ENCODE peak calls at places on chromosomes 1 and 21, in seven cellular contexts. B is NCI-H1417 treated with DMSO at 0.1 percent for 48 hours; J is NCI-H446 treated with DMSO at 0.1 percent for 48 hours; G is NCI-H1436; T is pancreas; X is stimulated activated CD4-positive, alpha-beta T cell treated with anti-CD3 and anti-CD28 coated beads, Interleukin-1b, Interleukin-23, amount 100 ng/mL, for 4 hours; H is SW 1271. S is an unnamed sample.
A peak's percentile ranks its signal among the peaks of the same experiment; 100 is the strongest.

GRCh38 chr1:21861602-21862429 is 49.8 kb downstream of the LDLRAD2 start:
- DNase-seq in B (no peak), T (no peak), J (no peak), H (no peak), G (no peak), X (no peak), S (peak; percentile 34)

GRCh38 chr1:58884706-58885661 is 101.1 kb upstream of the JUN start:
- DNase-seq in H (no peak), J (no peak), X (no peak), G (no peak), T (peak; percentile 77), B (no peak), S (no peak)

GRCh38 chr1:211632808-211633522 is 42.5 kb downstream of the NEK2 start:
- DNase-seq in H (no peak), T (peak; percentile 95), X (no peak), B (no peak), G (no peak), J (peak; percentile 76), S (no peak)

GRCh38 chr21:38921511-38922215 is 115.9 kb downstream of the ETS2 start:
- DNase-seq in G (no peak), X (no peak), J (no peak), B (no peak), T (no peak), H (no peak), S (no peak)

GRCh38 chr1:106793686-106794085 is 262.8 kb upstream of the PRMT6 start:
- DNase-seq in H (no peak), G (no peak), T (no peak), B (no peak), J (peak; percentile 36), X (no peak), S (no peak)

GRCh38 chr1:18542351-18542750 is 61.6 kb downstream of the KLHDC7A start:
- DNase-seq in X (no peak), T (no peak), J (no peak), G (no peak), B (no peak), H (no peak), S (no peak)

GRCh38 chr21:18253252-18253651 is 8.6 kb downstream of the CHODL start:
- DNase-seq in B (no peak), H (no peak), J (no peak), X (no peak), T (no peak), G (no peak), S (no peak)

GRCh38 chr1:223714849-223715709 is 2.7 kb downstream of the CAPN2 start:
- DNase-seq in B (no peak), T (no peak), J (no peak), H (peak; percentile 58), X (no peak), G (no peak), S (peak; percentile 95)

GRCh38 chr1:200154069-200154767 is 126.7 kb downstream of the NR5A2 start:
- DNase-seq in T (no peak), B (no peak), J (no peak), G (no peak), H (no peak), X (peak; percentile 31), S (no peak)

GRCh38 chr1:181335631-181336030 is 147.7 kb upstream of the CACNA1E start:
- DNase-seq in B (no peak), X (no peak), J (no peak), G (no peak), H (no peak), T (no peak), S (no peak)

GRCh38 chr1:211285196-211285595 is 26.0 kb downstream of the RCOR3 start:
- DNase-seq in B (no peak), G (no peak), T (no peak), H (no peak), J (no peak), X (no peak), S (no peak)

GRCh38 chr1:53860967-53861411 is 22.9 kb upstream of the NDC1 start:
- DNase-seq in G (peak; percentile 32), B (no peak), T (no peak), H (no peak), X (peak; percentile 37), J (peak; percentile 54), S (peak; percentile 63)

GRCh38 chr1:66564250-66564649 is 30.3 kb downstream of the SGIP1 start:
- DNase-seq in T (no peak), X (no peak), G (no peak), B (no peak), J (no peak), H (peak; percentile 91), S (peak; percentile 100)

GRCh38 chr1:164250365-164250764 is 308.6 kb upstream of the PBX1 start:
- DNase-seq in B (no peak), J (no peak), G (no peak), T (no peak), H (no peak), X (no peak), S (no peak)

GRCh38 chr1:233627823-233628222 is 13.9 kb downstream of the KCNK1 start:
- DNase-seq in J (no peak), X (no peak), B (no peak), T (no peak), G (no peak), H (no peak), S (no peak)

GRCh38 chr21:26490771-26491170 is 82.3 kb downstream of the CYYR1 start:
- DNase-seq in H (no peak), J (no peak), T (no peak), X (no peak), G (no peak), B (no peak), S (no peak)

GRCh38 chr1:183251101-183251958 is 65.3 kb downstream of the LAMC2 start:
- DNase-seq in X (no peak), T (no peak), G (no peak), H (no peak), J (no peak), B (no peak), S (no peak)

GRCh38 chr1:24935615-24936484 is 5.8 kb upstream of the RUNX3 start:
- DNase-seq in G (no peak), J (no peak), H (no peak), B (no peak), T (no peak), X (no peak), S (no peak)

S was measured in RKO.